ENCODE peak calls at places on chromosome 22, in ten cellular contexts. G is SK-N-SH, K is keratinocyte, Q is H1, M is colonic mucosa, B is GM23248, V is neuronal stem cell, C is IMR-90, F is HCT116, R is mammary epithelial cell. E is an unnamed sample. For H3K4me1, the result is how much of the 10 kb centered on the place peaks cover.

GRCh38 chr22:25509391-25509791 is 55.1 kb upstream of the GRK3 start:
- DNase-seq in G (no peak), K (no peak), Q (no peak), M (no peak), B (no peak), V (no peak), C (peak), F (no peak), R (peak), E (peak)

GRCh38 chr22:45648320-45649070 is 23.1 kb upstream of the ATXN10 start:
- DNase-seq in G (peak), K (no peak), Q (no peak), M (no peak), B (no peak), V (no peak), C (no peak), F (no peak), R (no peak), E (no peak)

GRCh38 chr22:43996981-43997265 is 27.2 kb upstream of the PARVB start:
- DNase-seq in G (no peak), K (no peak), Q (no peak), M (no peak), B (no peak), V (no peak), C (no peak), F (no peak), R (no peak), E (no peak)

GRCh38 chr22:35313311-35314121 is 13.8 kb downstream of the TOM1 start:
- DNase-seq in G (no peak), K (no peak), Q (no peak), M (no peak), B (peak), V (no peak), C (peak), F (no peak), R (peak), E (peak)

GRCh38 chr22:29704528-29705285 is 15.1 kb upstream of the CABP7 start:
- DNase-seq in G (peak), K (no peak), Q (no peak), M (peak), B (peak), V (no peak), C (peak), F (no peak), R (no peak), E (peak)

GRCh38 chr22:45455621-45456020 is 42.1 kb downstream of the RIBC2 start:
- DNase-seq in G (peak), K (no peak), Q (no peak), M (no peak), B (no peak), V (no peak), C (no peak), F (no peak), R (no peak), E (no peak)

GRCh38 chr22:47395481-47395880 is 633.0 kb downstream of the TBC1D22A start:
- DNase-seq in G (no peak), K (no peak), Q (no peak), M (no peak), B (no peak), V (no peak), C (peak), F (no peak), R (no peak), E (peak)

GRCh38 chr22:49021926-49022815 is 805.5 kb downstream of the BRD1 start:
- DNase-seq in G (no peak), K (no peak), Q (no peak), M (no peak), B (no peak), V (no peak), C (no peak), F (no peak), R (no peak), E (no peak)

GRCh38 chr22:23682827-23683355 is 7.9 kb upstream of the RGL4 start:
- DNase-seq in G (no peak), K (no peak), Q (no peak), M (no peak), B (no peak), V (no peak), C (no peak), F (no peak), R (no peak), E (no peak)

GRCh38 chr22:49966716-49967332 is 6.3 kb downstream of the PIM3 start:
- DNase-seq in G (peak), K (no peak), Q (no peak), M (peak), B (no peak), V (no peak), C (no peak), F (no peak), R (no peak), E (peak)

GRCh38 chr22:33908201-33909074 is 11.8 kb downstream of the LARGE1 start:
- DNase-seq in G (no peak), K (no peak), Q (no peak), M (no peak), B (no peak), V (no peak), C (no peak), F (no peak), R (no peak), E (no peak)
- H3K4me1 ChIP-seq in G (under half), K (under half), Q (under half), M (under half), B (under half), V (under half), C (under half), F (under half), R (under half), E (under half)

DNA sequence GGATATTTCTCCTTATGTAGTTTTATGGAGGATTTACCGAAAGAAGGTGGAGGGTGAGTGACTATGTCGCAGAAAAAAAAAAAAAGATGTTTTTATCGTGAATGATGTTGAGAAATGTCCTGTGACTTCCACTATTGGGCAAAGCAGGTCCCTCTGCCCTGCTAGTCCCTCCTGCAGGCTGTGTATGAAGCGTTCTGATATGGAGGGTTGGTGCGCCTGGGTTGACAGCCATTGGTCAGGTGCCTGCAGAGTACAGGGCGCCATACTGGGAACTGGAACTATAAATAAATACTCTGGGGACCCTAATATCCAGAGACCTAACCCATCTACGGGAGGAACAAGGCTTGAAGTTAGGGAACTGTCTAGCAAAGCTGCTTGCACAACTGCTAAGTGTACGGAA is 1.5 kb downstream of the IL17RA start:
- DNase-seq in G (no peak), K (no peak), Q (no peak), M (no peak), B (peak), V (no peak), C (no peak), F (no peak), R (no peak), E (no peak)
- H3K9ac ChIP-seq in G (no peak), K (no peak), Q (no peak), M (peak), B (peak), V (no peak), C (no peak), F (no peak), R (no peak), E (no peak)

DNA sequence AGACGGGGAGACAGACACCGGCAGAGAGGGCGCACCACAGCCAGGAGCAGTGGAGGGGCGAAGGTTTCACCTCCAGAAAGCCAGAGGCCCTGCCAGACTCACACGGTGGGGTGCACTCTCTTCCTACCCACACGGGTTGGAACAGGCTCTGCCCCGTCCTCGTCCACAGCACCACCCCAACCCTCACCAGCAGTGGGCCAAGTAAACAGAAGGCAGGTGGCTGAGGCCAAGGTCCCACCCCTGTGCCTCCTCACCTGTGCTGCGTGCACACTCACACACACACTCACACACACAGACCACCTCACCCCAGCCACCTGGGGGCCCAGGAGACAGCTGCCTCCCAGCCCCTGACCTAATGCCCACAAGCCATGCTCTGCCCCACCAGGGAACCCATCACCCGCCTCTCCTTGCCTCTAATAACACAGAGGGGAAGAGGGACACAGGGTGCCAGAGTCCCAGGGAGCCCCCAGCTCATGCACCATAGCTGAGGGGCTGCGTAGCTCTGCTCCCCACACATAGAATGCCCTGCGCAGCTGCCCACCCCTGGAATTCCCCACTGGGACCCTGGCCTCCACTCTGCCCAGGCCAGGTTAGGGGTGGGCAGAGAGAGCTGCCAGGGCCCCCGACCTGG is 3.1 kb downstream of the CYB5R3 start:
- DNase-seq in G (no peak), K (no peak), Q (no peak), M (peak), B (peak), V (no peak), C (no peak), F (no peak), R (no peak), E (no peak)
- H3K4me1 ChIP-seq in G (under half), K (under half), Q (under half), M (under half), B (under half), V (under half), C (under half), F (under half), R (under half), E (under half)

DNA sequence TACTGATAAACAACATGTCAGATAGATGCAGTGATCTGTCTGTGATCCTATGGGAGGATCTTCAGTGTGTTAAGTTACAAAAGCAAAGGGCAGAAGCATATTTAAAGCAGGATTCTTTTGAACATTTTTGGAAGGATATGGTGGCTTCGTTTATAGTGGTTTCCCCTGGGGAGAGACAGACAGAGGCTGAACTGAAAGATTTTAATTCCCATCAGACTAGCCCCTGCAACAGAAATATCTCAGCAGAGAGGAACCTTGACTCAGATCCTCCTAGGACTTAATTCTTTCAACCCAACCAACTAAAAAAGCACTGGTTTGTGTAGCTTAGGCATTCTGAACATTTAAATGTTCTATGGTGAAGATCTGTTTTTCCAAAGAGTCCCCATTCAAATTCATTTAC is 5.7 kb downstream of the CLTCL1 start:
- DNase-seq in G (no peak), K (no peak), Q (no peak), M (no peak), B (peak), V (no peak), C (no peak), F (no peak), R (no peak), E (no peak)
- H3K9ac ChIP-seq in G (peak), K (no peak), Q (no peak), M (no peak), B (peak), V (no peak), C (peak), F (no peak), R (no peak), E (no peak)

GRCh38 chr22:39943941-39944624 is 16.1 kb upstream of the TMA7B start:
- DNase-seq in G (no peak), K (no peak), Q (no peak), M (no peak), B (no peak), V (no peak), C (no peak), F (no peak), R (no peak), E (no peak)

GRCh38 chr22:39940757-39941305 is 19.4 kb upstream of the TMA7B start:
- DNase-seq in G (no peak), K (no peak), Q (no peak), M (no peak), B (no peak), V (no peak), C (no peak), F (no peak), R (no peak), E (no peak)

GRCh38 chr22:39941661-39942060 is 18.5 kb upstream of the TMA7B start:
- DNase-seq in G (no peak), K (no peak), Q (no peak), M (no peak), B (no peak), V (no peak), C (no peak), F (no peak), R (no peak), E (no peak)

GRCh38 chr22:39943366-39943765 is 16.8 kb upstream of the TMA7B start:
- DNase-seq in G (no peak), K (no peak), Q (no peak), M (no peak), B (no peak), V (no peak), C (no peak), F (no peak), R (no peak), E (no peak)

GRCh38 chr22:39942433-39943213 is 17.6 kb upstream of the TMA7B start:
- DNase-seq in G (no peak), K (no peak), Q (no peak), M (no peak), B (no peak), V (no peak), C (no peak), F (no peak), R (no peak), E (no peak)
- H3K4me1 ChIP-seq in G (under half), K (under half), Q (under half), M (under half), B (under half), V (under half), C (under half), F (under half), R (under half), E (under half)

E was measured in fibroblast of lung.